ENCODE peak calls at places on chromosomes 5 and 9, in six cellular contexts. B is fibroblast of mammary gland; O is OCI-LY7; H is activated naive CD8-positive, alpha-beta T cell treated with anti-CD3 and anti-CD28 coated beads, Interleukin-2, amount 50 U/mL, for 24 hours; I is non-pigmented ciliary epithelial cell; R is stromal cell of bone marrow. Q is an unnamed sample.

GRCh38 chr9:108803666-108804065 is 52.1 kb downstream of the ACTL7B start:
- DNase-seq in H (no peak), I (no peak), B (no peak), O (no peak), R (no peak), Q (no peak)

GRCh38 chr5:104598285-104598684 is 1035.7 kb upstream of the NUDT12 start:
- DNase-seq in I (no peak), R (no peak), O (no peak), B (no peak), H (no peak), Q (no peak)

GRCh38 chr9:131053896-131054295 is 42.4 kb upstream of the AIF1L start:
- DNase-seq in B (no peak), I (no peak), O (no peak), H (no peak), R (no peak), Q (no peak)

GRCh38 chr5:156505101-156505500 is 178.1 kb downstream of the SGCD start:
- DNase-seq in I (no peak), B (no peak), H (no peak), R (no peak), O (no peak), Q (no peak)

GRCh38 chr5:104652271-104652861 is 1089.8 kb upstream of the NUDT12 start:
- DNase-seq in R (no peak), H (no peak), O (no peak), B (no peak), I (no peak), Q (no peak)

GRCh38 chr9:34377402-34377741 is 674 bp upstream of the MYORG start:
- DNase-seq in R (no peak), I (no peak), H (no peak), B (no peak), O (no peak), Q (no peak)

GRCh38 chr5:141947366-141947765 is 10.6 kb downstream of the PCDH12 start:
- DNase-seq in H (no peak), R (no peak), I (no peak), O (no peak), B (no peak), Q (no peak)

GRCh38 chr5:38207343-38207742 is 51.0 kb upstream of the EGFLAM start:
- DNase-seq in B (peak), I (no peak), R (no peak), O (no peak), H (no peak), Q (no peak)

GRCh38 chr5:100901851-100902341 is 1.2 kb downstream of the ST8SIA4 start:
- DNase-seq in H (peak), I (no peak), R (no peak), O (peak), B (no peak), Q (no peak)

GRCh38 chr5:179906294-179906794 is 1.4 kb downstream of the TBC1D9B start:
- DNase-seq in I (no peak), R (no peak), O (no peak), H (no peak), B (no peak), Q (no peak)

GRCh38 chr5:5598547-5599113 is 176.2 kb downstream of the ICE1 start:
- DNase-seq in B (no peak), H (no peak), R (no peak), O (no peak), I (no peak), Q (no peak)

GRCh38 chr9:70574222-70574837 is 159.9 kb upstream of the KLF9 start:
- DNase-seq in R (peak), O (no peak), B (peak), I (no peak), H (no peak), Q (no peak)

GRCh38 chr5:36744678-36745659 is 131.6 kb upstream of the NIPBL start:
- DNase-seq in H (peak), R (peak), O (peak), I (peak), B (peak), Q (peak)

GRCh38 chr5:16160706-16161105 is 18.9 kb downstream of the MARCHF11 start:
- DNase-seq in R (peak), O (peak), H (no peak), B (peak), I (peak), Q (peak)

GRCh38 chr5:180291943-180292831 is at the start of gene MAPK9:
- DNase-seq in I (no peak), B (peak), R (peak), O (peak), H (peak), Q (no peak)

GRCh38 chr9:126834672-126835071 is 25.8 kb upstream of the ZBTB34 start:
- DNase-seq in B (no peak), R (no peak), I (no peak), O (no peak), H (no peak), Q (no peak)

GRCh38 chr9:104905931-104906330 is 22.0 kb downstream of the ABCA1 start:
- DNase-seq in B (no peak), R (no peak), I (no peak), H (no peak), O (no peak), Q (no peak)

GRCh38 chr5:101260857-101261256 is 357.8 kb upstream of the ST8SIA4 start:
- DNase-seq in R (no peak), O (no peak), H (no peak), I (no peak), B (no peak), Q (no peak)

GRCh38 chr5:62197697-62198096 is 108.3 kb upstream of the KIF2A start:
- DNase-seq in O (no peak), B (no peak), I (no peak), H (no peak), R (no peak), Q (no peak)

GRCh38 chr9:76894198-76894597 is 11.7 kb downstream of the PRUNE2 start:
- DNase-seq in R (no peak), I (no peak), H (no peak), O (no peak), B (no peak), Q (no peak)

GRCh38 chr5:8176101-8176693 is 307.2 kb downstream of the MTRR start:
- DNase-seq in B (peak), I (no peak), H (no peak), O (no peak), R (no peak), Q (no peak)

GRCh38 chr5:143179126-143179740 is 224.3 kb downstream of the NR3C1 start:
- DNase-seq in B (no peak), I (no peak), O (no peak), R (no peak), H (no peak), Q (no peak)

GRCh38 chr5:180034564-180034963 is 37.0 kb downstream of the RNF130 start:
- DNase-seq in I (no peak), H (no peak), R (peak), O (no peak), B (peak), Q (no peak)

GRCh38 chr9:97747201-97747965 is 50.2 kb upstream of the XPA start:
- DNase-seq in H (no peak), I (no peak), O (no peak), B (no peak), R (no peak), Q (no peak)

GRCh38 chr5:96096724-96097123 is 135.1 kb upstream of the ELL2 start:
- DNase-seq in B (peak), R (no peak), H (no peak), I (no peak), O (no peak), Q (no peak)